ENCODE peak calls at places on chromosomes 5 and 9, in ten cellular contexts. P is psoas muscle; F is fibroblast of lung; Z is kidney; T is stomach; B is tibial nerve; G is Peyer's patch; X is CD8-positive, alpha-beta T cell; Y is right lobe of liver; A is IMR-90. K is an unnamed sample. For H3K36me3, the result is how much of the 10 kb centered on the place peaks cover.

GRCh38 chr5:24823625-24824024 is 178.8 kb upstream of the CDH10 start:
- DNase-seq in P (no peak), Y (no peak), B (no peak), Z (no peak), G (no peak), F (no peak), X (no peak), T (no peak), A (no peak), K (no peak)

GRCh38 chr5:32536246-32536645 is 49.1 kb upstream of the SUB1 start:
- DNase-seq in X (no peak), G (no peak), F (no peak), B (no peak), P (no peak), Y (no peak), T (no peak), Z (no peak), A (no peak), K (no peak)

GRCh38 chr9:6413365-6414263 is 615 bp downstream of the UHRF2 start:
- DNase-seq in F (no peak), P (peak), G (peak), A (no peak), T (peak), X (peak), B (peak), Y (peak), Z (peak), K (no peak)

GRCh38 chr9:125074976-125075375 is 68.4 kb downstream of the SCAI start:
- DNase-seq in Y (no peak), X (no peak), Z (no peak), G (no peak), T (no peak), B (no peak), A (peak), F (peak), P (no peak), K (no peak)

GRCh38 chr9:19239955-19240354 is 9.5 kb downstream of the DENND4C start:
- DNase-seq in P (no peak), G (no peak), F (no peak), X (no peak), Z (no peak), Y (no peak), B (no peak), A (peak), T (no peak), K (no peak)

GRCh38 chr5:114238771-114239313 is 123.0 kb upstream of the KCNN2 start:
- DNase-seq in T (no peak), A (peak), X (no peak), F (peak), Z (no peak), Y (no peak), P (no peak), B (no peak), G (no peak), K (no peak)

GRCh38 chr5:119131530-119132313 is 60.8 kb downstream of the DMXL1 start:
- DNase-seq in A (peak), B (no peak), F (peak), Z (no peak), Y (no peak), X (no peak), P (no peak), T (no peak), G (no peak), K (no peak)

GRCh38 chr9:98081477-98082219 is 25.1 kb downstream of the NANS start:
- DNase-seq in Y (peak), A (peak), F (peak), B (no peak), X (no peak), P (no peak), T (peak), Z (no peak), G (peak), K (no peak)

GRCh38 chr9:117622347-117622746 is 81.9 kb upstream of the TLR4 start:
- DNase-seq in A (no peak), T (no peak), Z (no peak), P (no peak), X (no peak), B (no peak), Y (no peak), F (no peak), G (no peak), K (no peak)

GRCh38 chr9:93185261-93186150 is 1.6 kb downstream of the WNK2 start:
- DNase-seq in P (no peak), G (no peak), X (no peak), A (no peak), T (no peak), F (no peak), Z (no peak), Y (no peak), B (no peak), K (no peak)

GRCh38 chr9:92661127-92661526 is 8.8 kb downstream of the IPPK start:
- DNase-seq in G (no peak), B (no peak), T (no peak), F (no peak), X (no peak), Y (no peak), A (no peak), Z (no peak), P (peak), K (no peak)

GRCh38 chr5:145978672-145979071 is 42.3 kb downstream of the SH3RF2 start:
- DNase-seq in P (no peak), T (peak), G (no peak), Y (peak), F (peak), X (no peak), B (no peak), A (no peak), Z (no peak), K (no peak)

GRCh38 chr5:10535237-10535530 is 28.7 kb upstream of the ANKRD33B start:
- DNase-seq in Y (no peak), B (no peak), Z (peak), F (no peak), G (no peak), P (no peak), T (no peak), A (no peak), X (no peak), K (no peak)

GRCh38 chr5:17340816-17341215 is 123.4 kb downstream of the BASP1 start:
- DNase-seq in X (no peak), Y (no peak), Z (no peak), T (no peak), F (peak), P (no peak), G (no peak), A (peak), B (no peak), K (no peak)

GRCh38 chr5:104540448-104540847 is 977.9 kb upstream of the NUDT12 start:
- DNase-seq in T (no peak), A (peak), Y (no peak), F (peak), B (no peak), Z (no peak), G (no peak), P (no peak), X (no peak), K (no peak)

GRCh38 chr9:136519263-136520052 is 26.4 kb downstream of the NOTCH1 start:
- DNase-seq in T (no peak), Y (no peak), B (no peak), F (no peak), P (no peak), A (no peak), G (no peak), X (no peak), Z (no peak), K (no peak)

GRCh38 chr5:148374693-148375360 is 8.9 kb upstream of the FBXO38 start:
- DNase-seq in T (peak), B (peak), P (no peak), F (peak), X (no peak), A (peak), G (peak), Z (no peak), Y (no peak), K (no peak)

GRCh38 chr5:142079243-142079642 is 29.3 kb upstream of the NDFIP1 start:
- DNase-seq in P (no peak), A (no peak), Y (no peak), X (no peak), Z (no peak), G (no peak), B (no peak), F (no peak), T (no peak), K (no peak)

GRCh38 chr5:169694221-169694620 is 57.1 kb downstream of the DOCK2 start:
- DNase-seq in P (no peak), Z (no peak), T (no peak), G (no peak), B (no peak), F (peak), Y (no peak), X (no peak), A (peak), K (no peak)

DNA sequence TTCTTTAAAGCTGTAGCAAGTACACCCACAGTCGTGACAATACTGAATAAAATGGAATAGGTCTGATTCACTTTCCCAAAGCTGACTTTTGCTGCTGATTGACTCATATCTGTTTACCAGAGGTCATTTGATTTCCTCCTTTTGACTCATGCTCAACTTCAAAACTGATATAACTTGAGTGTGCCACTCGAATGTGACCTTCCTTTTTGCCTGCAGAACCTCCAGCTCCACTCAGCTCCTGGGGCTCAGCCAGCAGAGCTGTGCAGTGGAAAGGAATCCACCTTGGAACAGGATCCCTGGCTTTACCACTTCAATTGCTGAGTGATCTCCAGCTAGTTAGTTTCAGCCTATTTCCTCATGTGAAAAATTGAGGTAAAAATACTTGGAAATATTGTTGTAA is 84.1 kb downstream of the FEM1C start:
- DNase-seq in X (no peak), P (peak), Y (no peak), A (peak), B (no peak), T (peak), F (peak), Z (peak), G (no peak), K (peak)
- H3K4me3 ChIP-seq in X (no peak), P (no peak), Y (no peak), A (no peak), B (no peak), T (no peak), F (no peak), Z (no peak), G (no peak), K (no peak)

GRCh38 chr5:150122536-150123481 is 32.8 kb downstream of the PDGFRB start:
- DNase-seq in T (no peak), Y (peak), G (peak), P (no peak), F (no peak), A (no peak), B (no peak), X (no peak), Z (peak), K (no peak)
- H3K36me3 ChIP-seq in T (half or more), Y (under half), G (under half), P (under half), F (half or more), A (half or more), B (under half), X (under half), Z (under half), K (half or more)

GRCh38 chr5:164934039-164934438 is 1428.6 kb downstream of the MAT2B start:
- DNase-seq in Y (no peak), G (no peak), T (no peak), P (no peak), F (no peak), A (no peak), X (no peak), Z (no peak), B (no peak), K (no peak)
- TF ChIP-seq CTCF in Y (no peak), G (no peak), T (no peak), P (no peak), F (no peak), A (no peak), X (no peak), Z (no peak), B (no peak), K (no peak)

DNA sequence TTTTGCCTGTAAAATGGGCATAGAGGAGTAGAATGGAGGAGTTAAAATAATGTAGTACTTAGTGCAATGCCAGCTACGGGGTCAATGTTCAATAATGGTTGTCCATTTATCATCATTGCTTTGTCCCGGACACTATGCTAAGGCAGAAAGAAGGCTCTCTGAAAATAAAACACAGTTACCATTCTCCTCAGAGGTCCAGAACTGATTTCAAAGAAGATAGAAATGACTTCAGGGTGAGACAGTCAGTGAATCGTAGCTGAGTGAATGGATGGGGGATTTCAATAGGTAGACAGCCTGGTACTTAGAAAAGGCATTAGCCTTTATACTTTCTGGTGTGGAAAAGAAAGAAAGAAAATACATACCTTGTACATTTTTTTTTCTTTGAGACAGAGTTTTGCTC is 1.2 kb upstream of the AK3 start:
- DNase-seq in Y (no peak), G (no peak), B (no peak), X (no peak), T (no peak), A (no peak), Z (no peak), F (no peak), P (no peak), K (no peak)
- H3K4me3 ChIP-seq in Y (peak), G (no peak), B (peak), X (no peak), T (no peak), A (no peak), Z (peak), F (peak), P (peak), K (peak)

DNA sequence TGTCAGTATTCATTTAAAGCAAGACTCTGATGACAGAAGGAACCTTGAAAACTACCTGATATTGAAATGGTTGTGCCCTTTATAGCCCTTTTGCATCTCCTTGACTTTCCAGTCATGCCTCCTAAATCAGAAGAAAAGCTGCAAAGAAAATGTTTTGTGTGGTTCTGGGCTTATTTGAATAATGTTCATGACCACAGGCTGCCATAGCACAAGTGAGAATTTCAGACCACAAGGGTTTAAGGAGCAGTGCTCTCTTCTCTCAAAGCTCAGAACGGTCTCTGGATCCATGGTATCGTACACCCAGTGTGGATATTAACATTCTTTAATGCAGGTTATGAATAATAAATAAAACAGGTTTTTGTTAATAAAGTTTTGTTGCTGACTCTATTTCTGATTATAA is 54.2 kb downstream of the GPR107 start:
- DNase-seq in P (no peak), B (no peak), T (no peak), Z (no peak), F (no peak), Y (no peak), G (no peak), X (no peak), A (no peak), K (no peak)
- H3K36me3 ChIP-seq in P (half or more), B (under half), T (half or more), Z (under half), F (under half), Y (under half), G (under half), X (under half), A (under half), K (half or more)

GRCh38 chr9:106828082-106828481 is 34.9 kb upstream of the ZNF462 start:
- DNase-seq in F (no peak), Z (no peak), Y (no peak), P (no peak), T (no peak), G (no peak), A (no peak), B (no peak), X (no peak), K (no peak)
- TF ChIP-seq CTCF in F (no peak), Z (no peak), Y (no peak), P (no peak), T (no peak), G (no peak), A (no peak), B (no peak), X (no peak), K (no peak)

GRCh38 chr9:128202648-128203023 is 543 bp upstream of the DNM1 start:
- DNase-seq in B (no peak), F (no peak), Y (no peak), Z (no peak), P (no peak), X (no peak), T (no peak), A (no peak), G (no peak), K (no peak)
- H3K4me3 ChIP-seq in B (peak), F (no peak), Y (no peak), Z (no peak), P (peak), X (peak), T (peak), A (no peak), G (no peak), K (peak)

GRCh38 chr5:180138976-180139730 is 67.6 kb upstream of the RNF130 start:
- DNase-seq in Y (no peak), X (peak), T (peak), P (peak), F (no peak), B (no peak), A (no peak), G (no peak), Z (peak), K (no peak)
- H3K36me3 ChIP-seq in Y (under half), X (under half), T (under half), P (under half), F (under half), B (under half), A (under half), G (under half), Z (under half), K (under half)

K was measured in left ventricle myocardium inferior.